ENCODE peak calls at places on chromosome 21, in seven cellular contexts. B, G, W, T, V, K and S are unnamed samples.

GRCh38 chr21:17071093-17071492 is 441.8 kb upstream of the CXADR start:
- DNase-seq in B (no peak), G (no peak), W (no peak), T (no peak), V (no peak), K (no peak), S (no peak)

GRCh38 chr21:16569679-16570078 is 839.9 kb downstream of the USP25 start:
- DNase-seq in B (no peak), G (no peak), W (no peak), T (no peak), V (no peak), K (no peak), S (no peak)

GRCh38 chr21:38807987-38808386 is 2.3 kb downstream of the ETS2 start:
- DNase-seq in B (no peak), G (no peak), W (no peak), T (no peak), V (no peak), K (no peak), S (no peak)

GRCh38 chr21:18493420-18493819 is 89.8 kb upstream of the TMPRSS15 start:
- DNase-seq in B (no peak), G (no peak), W (no peak), T (no peak), V (no peak), K (no peak), S (no peak)

GRCh38 chr21:29130234-29130993 is at the start of gene MAP3K7CL:
- DNase-seq in B (no peak), G (no peak), W (no peak), T (no peak), V (no peak), K (no peak), S (no peak)

GRCh38 chr21:24265987-24266386 is 1341.3 kb downstream of the MRPL39 start:
- DNase-seq in B (no peak), G (no peak), W (no peak), T (no peak), V (no peak), K (peak), S (no peak)

GRCh38 chr21:35338881-35339632 is 290.0 kb upstream of the RUNX1 start:
- DNase-seq in B (no peak), G (no peak), W (no peak), T (no peak), V (no peak), K (no peak), S (no peak)

GRCh38 chr21:31518580-31518979 is 140.9 kb upstream of the SOD1 start:
- DNase-seq in B (no peak), G (no peak), W (no peak), T (no peak), V (no peak), K (no peak), S (no peak)

GRCh38 chr21:39533545-39534226 is 79.1 kb upstream of the B3GALT5 start:
- DNase-seq in B (no peak), G (no peak), W (no peak), T (no peak), V (no peak), K (no peak), S (no peak)

GRCh38 chr21:34734696-34735095 is 65.9 kb downstream of the CLIC6 start:
- DNase-seq in B (no peak), G (no peak), W (no peak), T (no peak), V (no peak), K (no peak), S (no peak)

GRCh38 chr21:16082038-16082816 is 352.4 kb downstream of the USP25 start:
- DNase-seq in B (no peak), G (no peak), W (no peak), T (no peak), V (no peak), K (no peak), S (no peak)

GRCh38 chr21:22297575-22297974 is 1299.4 kb downstream of the NCAM2 start:
- DNase-seq in B (no peak), G (no peak), W (no peak), T (no peak), V (no peak), K (no peak), S (no peak)

GRCh38 chr21:32524010-32524719 is 61.2 kb downstream of the TCP10L start:
- DNase-seq in B (no peak), G (no peak), W (no peak), T (no peak), V (no peak), K (no peak), S (no peak)

GRCh38 chr21:15034126-15034848 is 30.5 kb downstream of the NRIP1 start:
- DNase-seq in B (no peak), G (no peak), W (no peak), T (no peak), V (no peak), K (no peak), S (no peak)

GRCh38 chr21:33640697-33641338 is 723 bp downstream of the CRYZL1 start:
- DNase-seq in B (peak), G (no peak), W (no peak), T (no peak), V (peak), K (peak), S (no peak)

GRCh38 chr21:41497008-41497407 is 10.9 kb downstream of the TMPRSS2 start:
- DNase-seq in B (no peak), G (no peak), W (peak), T (no peak), V (no peak), K (no peak), S (no peak)
- TF ChIP-seq JUND in B (no peak), G (no peak), W (no peak), T (no peak), V (no peak), K (no peak), S (no peak)

GRCh38 chr21:43345746-43346409 is 81.1 kb downstream of the SIK1 start:
- DNase-seq in B (no peak), G (no peak), W (peak), T (no peak), V (peak), K (no peak), S (no peak)
- TF ChIP-seq JUND in B (no peak), G (no peak), W (no peak), T (no peak), V (no peak), K (no peak), S (no peak)

DNA sequence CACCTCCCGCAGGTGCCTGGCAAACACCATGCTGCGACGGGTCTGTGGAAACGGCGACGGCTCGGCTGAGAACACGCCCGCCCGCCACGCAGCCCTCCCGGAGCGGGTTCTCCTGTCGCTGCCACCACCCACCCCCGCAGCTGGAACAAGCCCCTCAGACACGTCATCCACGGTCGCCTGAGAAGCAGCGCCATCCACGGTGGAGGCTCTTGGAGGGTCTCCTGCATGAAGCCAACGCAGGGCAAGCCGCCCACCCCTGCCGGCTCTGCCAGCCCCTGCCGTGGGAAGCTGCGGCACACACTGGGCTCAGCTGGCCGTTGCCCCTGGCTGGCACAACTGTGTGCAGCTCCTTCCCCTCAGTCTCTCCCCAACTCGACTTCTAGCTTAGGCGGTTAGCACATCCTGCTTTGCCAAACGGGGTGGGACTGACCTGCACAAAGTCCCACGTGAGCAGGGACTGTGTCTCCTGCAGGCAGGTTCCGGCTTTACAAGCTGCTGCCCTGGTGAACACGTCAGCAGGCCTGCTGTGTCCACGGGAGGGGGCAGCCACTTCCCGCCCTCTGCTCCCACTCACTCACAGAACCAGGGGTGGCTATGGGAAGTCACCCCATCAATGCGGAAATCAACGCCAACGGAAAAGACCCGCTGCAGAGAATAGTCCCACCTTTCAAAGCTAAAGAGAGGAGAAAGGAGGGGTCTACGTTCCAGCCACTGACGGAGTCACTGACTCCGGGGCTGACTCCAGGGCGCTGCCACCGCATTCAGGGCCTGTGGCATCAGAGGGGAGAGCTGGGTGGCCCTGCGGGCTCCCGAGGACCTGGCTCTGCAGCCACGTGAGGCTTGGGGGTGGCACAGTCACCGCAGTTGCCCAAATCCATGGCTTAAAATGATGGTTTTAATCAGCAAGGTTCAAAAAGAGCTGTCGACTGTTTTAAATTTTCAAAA is 10.3 kb downstream of the POFUT2 start:
- DNase-seq in B (no peak), G (no peak), W (no peak), T (no peak), V (no peak), K (no peak), S (no peak)
- TF ChIP-seq JUND in B (no peak), G (no peak), W (no peak), T (no peak), V (no peak), K (no peak), S (no peak)

GRCh38 chr21:36603221-36603620 is 95.7 kb upstream of the SIM2 start:
- DNase-seq in B (no peak), G (no peak), W (no peak), T (no peak), V (no peak), K (no peak), S (no peak)

GRCh38 chr21:36608251-36608650 is 90.7 kb upstream of the SIM2 start:
- DNase-seq in B (no peak), G (no peak), W (no peak), T (no peak), V (no peak), K (no peak), S (no peak)

GRCh38 chr21:36606292-36606982 is 92.5 kb upstream of the SIM2 start:
- DNase-seq in B (no peak), G (no peak), W (no peak), T (no peak), V (peak), K (no peak), S (no peak)

GRCh38 chr21:36606983-36607325 is 92.0 kb upstream of the SIM2 start:
- DNase-seq in B (no peak), G (no peak), W (no peak), T (no peak), V (no peak), K (no peak), S (no peak)

GRCh38 chr21:36602735-36603134 is 96.2 kb upstream of the SIM2 start:
- DNase-seq in B (no peak), G (no peak), W (no peak), T (no peak), V (no peak), K (no peak), S (no peak)
- TF ChIP-seq JUND in B (no peak), G (no peak), W (no peak), T (no peak), V (no peak), K (no peak), S (no peak)

DNA sequence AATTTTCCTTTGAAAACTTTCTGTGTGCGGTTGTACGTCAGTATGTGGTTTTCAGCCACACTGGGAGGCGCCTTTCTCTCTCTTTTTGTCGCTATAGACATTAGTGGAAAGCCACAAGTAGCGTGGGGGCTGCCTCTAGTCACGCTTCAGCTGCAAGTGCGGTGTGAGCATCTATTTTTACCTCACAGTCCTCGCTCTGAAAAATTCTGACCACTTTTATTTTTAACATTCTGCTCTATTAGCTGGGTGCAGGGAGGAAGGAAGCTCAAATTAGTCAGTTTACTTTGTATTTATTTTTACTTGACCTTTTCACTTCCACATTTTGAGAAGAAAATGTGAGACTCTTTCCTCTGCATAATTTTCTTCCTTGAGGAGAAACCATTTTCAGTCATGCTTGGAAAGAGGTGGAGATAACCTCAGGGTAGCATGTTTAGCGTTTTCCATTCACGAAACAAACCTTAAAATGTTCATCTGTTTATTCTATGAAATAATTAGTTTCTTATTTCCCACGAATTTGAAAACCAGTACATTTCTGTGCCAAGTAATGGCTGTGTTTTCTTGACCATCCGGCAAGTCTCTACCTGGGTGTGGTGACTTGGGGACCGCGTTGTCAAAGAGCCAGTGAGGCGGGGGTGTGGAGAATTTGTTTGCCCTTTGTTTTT is 35.6 kb downstream of the ADARB1 start:
- DNase-seq in B (no peak), G (no peak), W (no peak), T (peak), V (peak), K (no peak), S (no peak)
- TF ChIP-seq JUND in B (no peak), G (no peak), W (no peak), T (peak), V (no peak), K (no peak), S (no peak)

GRCh38 chr21:20998456-20998789 is 214 bp downstream of the NCAM2 start:
- DNase-seq in B (no peak), G (no peak), W (no peak), T (no peak), V (no peak), K (no peak), S (peak)
- TF ChIP-seq JUND in B (no peak), G (no peak), W (no peak), T (no peak), V (no peak), K (no peak), S (no peak)

DNA sequence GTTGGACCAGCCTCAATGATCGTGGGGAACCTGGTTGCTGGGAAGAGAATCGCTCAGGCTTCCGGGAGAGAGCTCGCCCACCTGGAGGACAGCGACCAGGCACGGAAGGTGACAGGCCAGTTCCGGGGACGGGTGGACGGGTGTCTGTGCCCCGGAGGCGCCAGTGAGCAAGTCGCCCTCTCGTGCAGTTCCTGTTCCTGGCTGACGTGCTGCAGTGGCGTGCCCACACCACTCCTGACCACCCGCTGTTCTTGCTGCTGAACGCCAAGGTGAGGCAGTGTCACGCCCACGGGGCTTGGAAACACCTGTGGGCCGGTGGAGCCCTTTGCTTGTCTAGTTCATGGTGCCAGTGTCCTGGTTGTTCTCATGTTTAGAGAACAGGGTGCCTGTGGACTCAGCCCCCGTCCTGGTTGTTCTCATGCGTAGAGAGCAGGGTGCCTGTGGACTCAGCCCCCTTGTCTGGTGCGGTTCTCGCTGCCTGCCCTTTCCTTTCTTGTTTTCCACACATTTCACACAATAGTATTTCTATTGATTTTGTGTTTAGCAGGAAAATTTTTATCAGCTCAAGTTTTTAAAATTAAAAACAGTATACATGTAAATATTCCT is 53.1 kb downstream of the S100B start:
- DNase-seq in B (no peak), G (peak), W (no peak), T (no peak), V (no peak), K (no peak), S (no peak)
- TF ChIP-seq JUND in B (no peak), G (no peak), W (no peak), T (no peak), V (no peak), K (no peak), S (no peak)

GRCh38 chr21:46000731-46001641 is 19.4 kb downstream of the COL6A1 start:
- DNase-seq in B (no peak), G (peak), W (no peak), T (no peak), V (peak), K (no peak), S (no peak)
- TF ChIP-seq JUND in B (no peak), G (no peak), W (no peak), T (no peak), V (no peak), K (no peak), S (no peak)